ENCODE peak calls at places on chromosomes 6 and 20, in nine cellular contexts. One of them, this sample, is unnamed.

GRCh38 chr6:72760130-72760793 is 138.4 kb downstream of the KCNQ5 start:
- DNase-seq in GM12864: no peak
- DNase-seq in ovary: no peak
- DNase-seq in D341Med: no peak
- DNase-seq in WTC11: no peak
- DNase-seq in foreskin fibroblast: no peak
- DNase-seq in fibroblast of mammary gland: no peak
- DNase-seq in brain microvascular endothelial cell: peak; percentile 41
- DNase-seq in neural crest cell: no peak
- DNase-seq in this sample: peak; percentile 43

GRCh38 chr6:109406196-109406595 is 23.9 kb upstream of the CD164 start:
- DNase-seq in ovary: no peak
- DNase-seq in D341Med: no peak
- DNase-seq in foreskin fibroblast: peak; percentile 78
- DNase-seq in neural crest cell: no peak
- DNase-seq in fibroblast of mammary gland: peak; percentile 94
- DNase-seq in brain microvascular endothelial cell: no peak
- DNase-seq in GM12864: no peak
- DNase-seq in WTC11: no peak
- DNase-seq in this sample: peak; percentile 86

GRCh38 chr6:93219447-93219846 is 199.9 kb downstream of the EPHA7 start:
- DNase-seq in foreskin fibroblast: no peak
- DNase-seq in GM12864: no peak
- DNase-seq in ovary: no peak
- DNase-seq in neural crest cell: no peak
- DNase-seq in fibroblast of mammary gland: no peak
- DNase-seq in WTC11: no peak
- DNase-seq in brain microvascular endothelial cell: no peak
- DNase-seq in D341Med: no peak
- DNase-seq in this sample: no peak

GRCh38 chr6:43877463-43878126 is 107.6 kb downstream of the VEGFA start:
- DNase-seq in D341Med: no peak
- DNase-seq in ovary: no peak
- DNase-seq in fibroblast of mammary gland: no peak
- DNase-seq in GM12864: no peak
- DNase-seq in neural crest cell: no peak
- DNase-seq in WTC11: peak; percentile 28
- DNase-seq in foreskin fibroblast: no peak
- DNase-seq in brain microvascular endothelial cell: no peak
- DNase-seq in this sample: no peak

GRCh38 chr6:24431045-24431451 is 28.3 kb downstream of the MRS2 start:
- DNase-seq in brain microvascular endothelial cell: peak; percentile 38
- DNase-seq in foreskin fibroblast: no peak
- DNase-seq in neural crest cell: peak; percentile 12
- DNase-seq in D341Med: peak; percentile 61
- DNase-seq in ovary: no peak
- DNase-seq in GM12864: no peak
- DNase-seq in WTC11: no peak
- DNase-seq in fibroblast of mammary gland: peak; percentile 64
- DNase-seq in this sample: peak; percentile 67

GRCh38 chr6:7727150-7727950 is 1.5 kb downstream of the BMP6 start:
- DNase-seq in brain microvascular endothelial cell: no peak
- DNase-seq in GM12864: no peak
- DNase-seq in WTC11: peak; percentile 35
- DNase-seq in D341Med: peak; percentile 67
- DNase-seq in ovary: peak; percentile 25
- DNase-seq in neural crest cell: peak; percentile 16
- DNase-seq in fibroblast of mammary gland: no peak
- DNase-seq in foreskin fibroblast: no peak
- DNase-seq in this sample: peak; percentile 36

GRCh38 chr6:44216677-44217331 is at the start of gene MYMX:
- DNase-seq in GM12864: no peak
- DNase-seq in ovary: peak; percentile 37
- DNase-seq in WTC11: peak; percentile 70
- DNase-seq in foreskin fibroblast: no peak
- DNase-seq in fibroblast of mammary gland: no peak
- DNase-seq in D341Med: peak; percentile 27
- DNase-seq in brain microvascular endothelial cell: no peak
- DNase-seq in neural crest cell: no peak
- DNase-seq in this sample: no peak

GRCh38 chr6:2448826-2449571 is 203.6 kb upstream of the GMDS start:
- DNase-seq in GM12864: peak; percentile 15
- DNase-seq in ovary: no peak
- DNase-seq in fibroblast of mammary gland: peak; percentile 89
- DNase-seq in foreskin fibroblast: peak; percentile 66
- DNase-seq in brain microvascular endothelial cell: peak; percentile 63
- DNase-seq in WTC11: peak; percentile 33
- DNase-seq in D341Med: peak; percentile 62
- DNase-seq in neural crest cell: peak; percentile 19
- DNase-seq in this sample: peak; percentile 83

GRCh38 chr6:5459346-5459745 is 198.0 kb downstream of the FARS2 start:
- DNase-seq in fibroblast of mammary gland: no peak
- DNase-seq in neural crest cell: no peak
- DNase-seq in GM12864: no peak
- DNase-seq in WTC11: no peak
- DNase-seq in foreskin fibroblast: no peak
- DNase-seq in ovary: no peak
- DNase-seq in brain microvascular endothelial cell: no peak
- DNase-seq in D341Med: no peak
- DNase-seq in this sample: no peak

GRCh38 chr20:63320041-63320511 is 27.1 kb downstream of the COL20A1 start:
- DNase-seq in foreskin fibroblast: no peak
- DNase-seq in ovary: peak; percentile 9
- DNase-seq in fibroblast of mammary gland: no peak
- DNase-seq in GM12864: no peak
- DNase-seq in D341Med: no peak
- DNase-seq in brain microvascular endothelial cell: no peak
- DNase-seq in neural crest cell: no peak
- DNase-seq in WTC11: no peak
- DNase-seq in this sample: no peak

GRCh38 chr6:124964084-124964763 is 2.0 kb downstream of the RNF217 start:
- DNase-seq in fibroblast of mammary gland: peak; percentile 90
- DNase-seq in GM12864: no peak
- DNase-seq in WTC11: no peak
- DNase-seq in brain microvascular endothelial cell: no peak
- DNase-seq in D341Med: no peak
- DNase-seq in foreskin fibroblast: peak; percentile 83
- DNase-seq in neural crest cell: no peak
- DNase-seq in ovary: peak; percentile 44
- DNase-seq in this sample: peak; percentile 90

GRCh38 chr6:150033197-150033771 is 8.0 kb upstream of the RAET1L start:
- DNase-seq in neural crest cell: no peak
- DNase-seq in WTC11: no peak
- DNase-seq in D341Med: no peak
- DNase-seq in brain microvascular endothelial cell: no peak
- DNase-seq in ovary: no peak
- DNase-seq in GM12864: no peak
- DNase-seq in foreskin fibroblast: no peak
- DNase-seq in fibroblast of mammary gland: no peak
- DNase-seq in this sample: no peak

GRCh38 chr6:81998432-81998831 is 246.0 kb upstream of the TENT5A start:
- DNase-seq in fibroblast of mammary gland: peak; percentile 81
- DNase-seq in neural crest cell: no peak
- DNase-seq in ovary: no peak
- DNase-seq in foreskin fibroblast: peak; percentile 63
- DNase-seq in GM12864: no peak
- DNase-seq in D341Med: no peak
- DNase-seq in brain microvascular endothelial cell: peak; percentile 68
- DNase-seq in WTC11: no peak
- DNase-seq in this sample: peak; percentile 61

GRCh38 chr6:47413752-47414516 is 63.7 kb upstream of the CD2AP start:
- DNase-seq in WTC11: no peak
- DNase-seq in foreskin fibroblast: peak; percentile 50
- DNase-seq in neural crest cell: no peak
- DNase-seq in D341Med: peak; percentile 51
- DNase-seq in fibroblast of mammary gland: peak; percentile 74
- DNase-seq in ovary: no peak
- DNase-seq in brain microvascular endothelial cell: peak; percentile 40
- DNase-seq in GM12864: peak; percentile 47
- DNase-seq in this sample: peak; percentile 83

GRCh38 chr6:146200136-146200708 is 171.4 kb downstream of the GRM1 start:
- DNase-seq in ovary: no peak
- DNase-seq in neural crest cell: no peak
- DNase-seq in foreskin fibroblast: no peak
- DNase-seq in brain microvascular endothelial cell: peak; percentile 3
- DNase-seq in GM12864: no peak
- DNase-seq in WTC11: no peak
- DNase-seq in fibroblast of mammary gland: peak; percentile 35
- DNase-seq in D341Med: peak; percentile 53
- DNase-seq in this sample: peak; percentile 23

GRCh38 chr6:139962663-139963314 is 588.3 kb upstream of the CITED2 start:
- DNase-seq in brain microvascular endothelial cell: no peak
- DNase-seq in fibroblast of mammary gland: no peak
- DNase-seq in foreskin fibroblast: no peak
- DNase-seq in ovary: no peak
- DNase-seq in D341Med: no peak
- DNase-seq in WTC11: no peak
- DNase-seq in GM12864: no peak
- DNase-seq in neural crest cell: no peak
- DNase-seq in this sample: no peak

GRCh38 chr20:10225439-10226080 is 6.9 kb downstream of the SNAP25 start:
- DNase-seq in WTC11: no peak
- DNase-seq in ovary: no peak
- DNase-seq in brain microvascular endothelial cell: no peak
- DNase-seq in foreskin fibroblast: no peak
- DNase-seq in D341Med: peak; percentile 45
- DNase-seq in neural crest cell: no peak
- DNase-seq in fibroblast of mammary gland: peak; percentile 28
- DNase-seq in GM12864: peak; percentile 1
- DNase-seq in this sample: no peak

This sample was measured in fibroblast of pulmonary artery.